ENCODE peak calls at places on chromosomes 3 and 15, in eight cellular contexts. K is astrocyte of the cerebellum, R is progenitor cell of endocrine pancreas, B is HFF-Myc, M is fibroblast of the aortic adventitia, U is NB4, I is ascending aorta, E is astrocyte of the spinal cord. Z is an unnamed sample.

GRCh38 chr3:53230041-53230621 is 25.7 kb downstream of the TKT start:
- DNase-seq in K (no peak), R (no peak), B (no peak), M (no peak), U (no peak), I (no peak), E (no peak), Z (no peak)

GRCh38 chr3:186303985-186304384 is 58.0 kb downstream of the DGKG start:
- DNase-seq in K (no peak), R (no peak), B (no peak), M (no peak), U (no peak), I (no peak), E (no peak), Z (no peak)

GRCh38 chr15:35443376-35443775 is 102.6 kb downstream of the DPH6 start:
- DNase-seq in K (no peak), R (no peak), B (no peak), M (no peak), U (no peak), I (no peak), E (no peak), Z (no peak)

GRCh38 chr15:71752604-71753289 is 57.6 kb upstream of the NR2E3 start:
- DNase-seq in K (peak; percentile 99), R (no peak), B (peak; percentile 92), M (peak; percentile 94), U (peak; percentile 49), I (peak; percentile 90), E (peak; percentile 99), Z (peak; percentile 68)

GRCh38 chr3:46812237-46812791 is 50.9 kb downstream of the MYL3 start:
- DNase-seq in K (no peak), R (peak; percentile 64), B (peak; percentile 4), M (peak; percentile 18), U (peak; percentile 36), I (peak; percentile 77), E (peak; percentile 47), Z (peak; percentile 4)

GRCh38 chr3:12401208-12401607 is 83.1 kb upstream of the TSEN2 start:
- DNase-seq in K (no peak), R (no peak), B (no peak), M (no peak), U (peak; percentile 10), I (no peak), E (no peak), Z (no peak)

GRCh38 chr3:157999246-157999645 is 107.0 kb downstream of the SHOX2 start:
- DNase-seq in K (no peak), R (no peak), B (no peak), M (no peak), U (no peak), I (no peak), E (no peak), Z (no peak)

GRCh38 chr3:99686955-99687612 is 48.7 kb downstream of the COL8A1 start:
- DNase-seq in K (peak; percentile 53), R (peak; percentile 47), B (no peak), M (peak; percentile 82), U (peak; percentile 48), I (peak; percentile 74), E (peak; percentile 76), Z (no peak)

GRCh38 chr15:67303490-67304363 is 49.1 kb downstream of the IQCH start:
- DNase-seq in K (peak; percentile 35), R (no peak), B (peak; percentile 9), M (peak; percentile 65), U (peak; percentile 39), I (no peak), E (peak; percentile 57), Z (no peak)
- TF ChIP-seq CTCF in K (peak; percentile 41), R (peak; percentile 67), B (peak; percentile 35), M (peak; percentile 41), U (peak; percentile 12), I (peak; percentile 41), E (peak; percentile 44), Z (peak; percentile 43)

GRCh38 chr3:683770-684169 is 409.1 kb upstream of the CNTN6 start:
- DNase-seq in K (no peak), R (no peak), B (no peak), M (no peak), U (no peak), I (no peak), E (no peak), Z (no peak)
- TF ChIP-seq CTCF in K (no peak), R (no peak), B (no peak), M (no peak), U (no peak), I (no peak), E (no peak), Z (no peak)

DNA sequence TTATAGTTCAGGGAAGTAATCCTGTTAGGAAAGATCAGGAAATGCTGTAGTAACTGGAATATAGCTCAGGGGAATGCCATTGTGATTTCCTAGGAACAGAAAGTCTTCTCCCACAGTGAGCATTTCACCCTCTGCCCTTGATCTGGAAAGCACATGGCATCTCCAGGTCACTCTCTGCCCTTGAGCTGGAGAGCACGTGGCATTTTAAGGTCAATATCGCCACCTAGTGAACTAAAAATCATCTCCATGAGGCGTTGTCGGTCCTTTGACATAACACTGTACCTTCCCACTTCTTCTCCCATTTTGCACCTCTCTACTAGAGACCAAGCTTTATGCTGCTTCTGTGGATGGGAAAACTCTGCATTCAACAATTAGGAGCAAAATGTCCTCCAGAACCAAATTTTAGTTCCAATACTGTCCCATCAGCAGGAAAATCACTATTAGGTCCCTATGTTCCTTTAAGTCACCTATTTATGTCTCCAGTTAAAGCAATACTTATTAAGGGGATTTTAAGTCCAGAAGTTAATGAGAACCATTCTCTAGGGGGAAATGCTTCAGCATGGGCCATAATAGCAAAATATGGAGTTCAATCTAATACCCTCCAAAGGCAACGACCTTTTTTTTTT is 54.7 kb upstream of the GK5 start:
- DNase-seq in K (peak; percentile 40), R (no peak), B (peak; percentile 87), M (peak; percentile 86), U (peak; percentile 87), I (peak; percentile 71), E (peak; percentile 74), Z (no peak)
- TF ChIP-seq CTCF in K (peak; percentile 59), R (peak; percentile 79), B (peak; percentile 51), M (peak; percentile 63), U (peak; percentile 37), I (peak; percentile 50), E (peak; percentile 57), Z (peak; percentile 60)

GRCh38 chr15:47484997-47485396 is 232.3 kb upstream of the SEMA6D start:
- DNase-seq in K (no peak), R (no peak), B (no peak), M (no peak), U (no peak), I (no peak), E (no peak), Z (no peak)
- TF ChIP-seq CTCF in K (no peak), R (no peak), B (no peak), M (no peak), U (no peak), I (no peak), E (no peak), Z (no peak)

GRCh38 chr3:16373270-16373785 is 108.3 kb downstream of the OXNAD1 start:
- DNase-seq in K (no peak), R (no peak), B (no peak), M (no peak), U (no peak), I (no peak), E (no peak), Z (no peak)
- TF ChIP-seq CTCF in K (no peak), R (no peak), B (no peak), M (no peak), U (no peak), I (no peak), E (no peak), Z (no peak)

DNA sequence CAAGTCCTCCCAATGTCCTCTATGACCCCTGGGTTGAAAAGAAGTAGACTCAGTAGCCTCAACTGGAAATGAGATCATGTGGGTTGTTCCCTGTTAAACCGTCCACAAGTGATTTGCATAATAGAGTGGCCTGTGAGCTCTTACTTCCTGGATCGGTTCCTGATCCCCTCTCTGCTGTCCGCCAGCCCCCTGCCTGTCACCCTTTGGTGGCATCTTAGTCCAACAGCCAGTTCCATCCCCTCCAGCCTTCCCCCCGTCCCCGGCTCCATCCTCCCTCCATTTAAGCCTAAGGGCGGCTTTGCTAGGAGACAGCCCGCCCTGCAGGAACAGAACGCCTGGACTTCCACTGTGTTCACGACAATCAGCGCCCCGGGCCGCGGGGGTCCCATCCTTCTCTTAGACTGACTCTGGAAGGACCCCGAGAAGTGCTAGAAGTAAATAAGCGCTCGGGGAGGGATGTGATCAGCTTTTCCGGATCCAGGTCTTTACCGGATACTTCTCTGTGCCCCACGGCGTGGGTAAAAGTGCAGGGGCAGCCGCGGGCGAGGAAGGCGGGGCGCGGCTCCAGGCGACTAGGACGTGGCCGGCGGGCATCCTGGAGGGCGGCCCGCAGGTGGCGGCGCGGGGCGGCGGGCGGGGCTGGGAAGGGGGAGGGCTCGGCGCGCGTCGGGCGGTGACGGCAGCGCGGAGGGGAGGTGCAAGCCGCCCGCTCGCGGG is 51.2 kb upstream of the ULK4 start:
- DNase-seq in K (no peak), R (peak; percentile 44), B (no peak), M (peak; percentile 46), U (peak; percentile 95), I (peak; percentile 83), E (peak; percentile 53), Z (no peak)
- TF ChIP-seq CTCF in K (no peak), R (no peak), B (no peak), M (no peak), U (no peak), I (no peak), E (no peak), Z (no peak)